ENCODE peak calls at places on chromosome 18, in four cellular contexts. N, I, Q and V are unnamed samples. For H3K36me3, the result is how much of the 10 kb centered on the place peaks cover.

GRCh38 chr18:8706981-8707940 is 1.9 kb downstream of the MTCL1 start:
- DNase-seq in N (peak), I (peak), Q (no peak), V (peak)

GRCh38 chr18:12791631-12792030 is 88.8 kb downstream of the PSMG2 start:
- DNase-seq in N (no peak), I (no peak), Q (no peak), V (no peak)

GRCh38 chr18:76354348-76354747 is 140.7 kb downstream of the ZNF516 start:
- DNase-seq in N (no peak), I (peak), Q (no peak), V (no peak)

GRCh38 chr18:9734189-9734588 is 26.1 kb downstream of the RAB31 start:
- DNase-seq in N (peak), I (no peak), Q (no peak), V (no peak)

GRCh38 chr18:323253-323622 is 55.4 kb upstream of the THOC1 start:
- DNase-seq in N (no peak), I (peak), Q (no peak), V (no peak)

GRCh38 chr18:49668583-49669290 is 106.9 kb downstream of the LIPG start:
- DNase-seq in N (no peak), I (no peak), Q (no peak), V (peak)

GRCh38 chr18:77132369-77133050 is at the start of gene MBP:
- DNase-seq in N (peak), I (no peak), Q (peak), V (peak)

GRCh38 chr18:37698508-37699035 is 133.0 kb upstream of the CELF4 start:
- DNase-seq in N (no peak), I (no peak), Q (no peak), V (no peak)

GRCh38 chr18:77111449-77112160 is 21.0 kb downstream of the MBP start:
- DNase-seq in N (no peak), I (no peak), Q (no peak), V (no peak)

GRCh38 chr18:30280861-30281470 is 761.6 kb downstream of the DSC3 start:
- DNase-seq in N (no peak), I (peak), Q (no peak), V (no peak)

GRCh38 chr18:74446631-74447403 is 10.3 kb downstream of the DIPK1C start:
- DNase-seq in N (no peak), I (no peak), Q (no peak), V (no peak)

GRCh38 chr18:66792466-66792865 is 188.6 kb upstream of the CDH19 start:
- DNase-seq in N (no peak), I (no peak), Q (no peak), V (no peak)

GRCh38 chr18:55588001-55588875 is at the start of gene TCF4:
- DNase-seq in N (peak), I (peak), Q (peak), V (peak)

GRCh38 chr18:53234610-53235009 is 894.6 kb downstream of the DCC start:
- DNase-seq in N (no peak), I (no peak), Q (no peak), V (no peak)

GRCh38 chr18:28777756-28778155 is 600.8 kb upstream of the CDH2 start:
- DNase-seq in N (no peak), I (no peak), Q (no peak), V (no peak)

GRCh38 chr18:70419526-70419925 is 130.7 kb downstream of the SOCS6 start:
- DNase-seq in N (no peak), I (peak), Q (no peak), V (no peak)

GRCh38 chr18:59873616-59874015 is 26.2 kb upstream of the PMAIP1 start:
- DNase-seq in N (no peak), I (peak), Q (no peak), V (no peak)

GRCh38 chr18:46053368-46054095 is 18.5 kb downstream of the PSTPIP2 start:
- DNase-seq in N (no peak), I (peak), Q (no peak), V (no peak)

GRCh38 chr18:11518788-11519685 is 90.4 kb upstream of the SLC35G4 start:
- DNase-seq in N (no peak), I (peak), Q (peak), V (peak)

GRCh38 chr18:37375181-37375580 is 190.4 kb downstream of the CELF4 start:
- DNase-seq in N (no peak), I (no peak), Q (no peak), V (no peak)

GRCh38 chr18:49368876-49369440 is 91.5 kb downstream of the DYM start:
- DNase-seq in N (no peak), I (no peak), Q (peak), V (peak)

GRCh38 chr18:68354176-68354575 is 360.7 kb downstream of the TMX3 start:
- DNase-seq in N (no peak), I (no peak), Q (no peak), V (no peak)

GRCh38 chr18:77899972-77900754 is 650.5 kb downstream of the GALR1 start:
- DNase-seq in N (no peak), I (no peak), Q (no peak), V (peak)

GRCh38 chr18:5842653-5843052 is 52.7 kb downstream of the TMEM200C start:
- DNase-seq in N (no peak), I (no peak), Q (no peak), V (no peak)

GRCh38 chr18:74774486-74774885 is 176.8 kb downstream of the ZNF407 start:
- DNase-seq in N (no peak), I (peak), Q (no peak), V (no peak)

GRCh38 chr18:70359071-70359470 is 70.2 kb downstream of the SOCS6 start:
- DNase-seq in N (no peak), I (no peak), Q (no peak), V (no peak)

GRCh38 chr18:54983041-54983686 is 23.9 kb upstream of the CCDC68 start:
- DNase-seq in N (no peak), I (peak), Q (no peak), V (no peak)

GRCh38 chr18:12744103-12744502 is 41.3 kb downstream of the PSMG2 start:
- DNase-seq in N (no peak), I (peak), Q (no peak), V (no peak)

GRCh38 chr18:10822457-10822856 is 296.6 kb downstream of the NAPG start:
- DNase-seq in N (no peak), I (no peak), Q (no peak), V (no peak)

GRCh38 chr18:56333146-56333545 is 305.2 kb downstream of the TXNL1 start:
- DNase-seq in N (no peak), I (no peak), Q (no peak), V (no peak)

GRCh38 chr18:21134895-21135294 is 23.3 kb upstream of the ROCK1 start:
- DNase-seq in N (no peak), I (peak), Q (no peak), V (no peak)

GRCh38 chr18:27599202-27599829 is 414.2 kb upstream of the CHST9 start:
- DNase-seq in N (peak), I (peak), Q (no peak), V (peak)

GRCh38 chr18:54023471-54023870 is 201.0 kb downstream of the MBD2 start:
- DNase-seq in N (no peak), I (no peak), Q (no peak), V (no peak)

GRCh38 chr18:63342206-63342605 is 22.6 kb upstream of the BCL2 start:
- DNase-seq in N (no peak), I (peak), Q (no peak), V (no peak)

GRCh38 chr18:9823805-9824473 is 61.8 kb upstream of the TXNDC2 start:
- DNase-seq in N (no peak), I (peak), Q (no peak), V (no peak)

GRCh38 chr18:9055185-9055584 is 47.3 kb upstream of the NDUFV2 start:
- DNase-seq in N (no peak), I (peak), Q (no peak), V (no peak)

GRCh38 chr18:13917401-13917800 is 2.1 kb upstream of the MC2R start:
- DNase-seq in N (no peak), I (no peak), Q (no peak), V (no peak)
- TF ChIP-seq POLR2A in N (no peak), I (no peak), Q (no peak), V (no peak)

GRCh38 chr18:48123324-48123723 is 192.9 kb upstream of the SMAD2 start:
- DNase-seq in N (no peak), I (no peak), Q (no peak), V (peak)
- H3K27ac ChIP-seq in N (no peak), I (no peak), Q (no peak), V (no peak)

GRCh38 chr18:32810314-32810713 is 37.5 kb upstream of the KLHL14 start:
- DNase-seq in N (no peak), I (no peak), Q (no peak), V (no peak)
- H3K36me3 ChIP-seq in N (under half), I (under half), Q (under half), V (under half)

GRCh38 chr18:23134780-23135678 is at the start of gene CABLES1:
- DNase-seq in N (peak), I (peak), Q (peak), V (peak)
- TF ChIP-seq POLR2A in N (no peak), I (peak), Q (peak), V (peak)

GRCh38 chr18:58525517-58525916 is 103.4 kb downstream of the ALPK2 start:
- DNase-seq in N (no peak), I (peak), Q (no peak), V (no peak)

GRCh38 chr18:58525928-58526424 is 102.9 kb downstream of the ALPK2 start:
- DNase-seq in N (no peak), I (no peak), Q (no peak), V (no peak)

GRCh38 chr18:58528011-58528367 is 100.9 kb downstream of the ALPK2 start:
- DNase-seq in N (no peak), I (peak), Q (no peak), V (no peak)

GRCh38 chr18:58526425-58527115 is 102.3 kb downstream of the ALPK2 start:
- DNase-seq in N (no peak), I (no peak), Q (no peak), V (no peak)

DNA sequence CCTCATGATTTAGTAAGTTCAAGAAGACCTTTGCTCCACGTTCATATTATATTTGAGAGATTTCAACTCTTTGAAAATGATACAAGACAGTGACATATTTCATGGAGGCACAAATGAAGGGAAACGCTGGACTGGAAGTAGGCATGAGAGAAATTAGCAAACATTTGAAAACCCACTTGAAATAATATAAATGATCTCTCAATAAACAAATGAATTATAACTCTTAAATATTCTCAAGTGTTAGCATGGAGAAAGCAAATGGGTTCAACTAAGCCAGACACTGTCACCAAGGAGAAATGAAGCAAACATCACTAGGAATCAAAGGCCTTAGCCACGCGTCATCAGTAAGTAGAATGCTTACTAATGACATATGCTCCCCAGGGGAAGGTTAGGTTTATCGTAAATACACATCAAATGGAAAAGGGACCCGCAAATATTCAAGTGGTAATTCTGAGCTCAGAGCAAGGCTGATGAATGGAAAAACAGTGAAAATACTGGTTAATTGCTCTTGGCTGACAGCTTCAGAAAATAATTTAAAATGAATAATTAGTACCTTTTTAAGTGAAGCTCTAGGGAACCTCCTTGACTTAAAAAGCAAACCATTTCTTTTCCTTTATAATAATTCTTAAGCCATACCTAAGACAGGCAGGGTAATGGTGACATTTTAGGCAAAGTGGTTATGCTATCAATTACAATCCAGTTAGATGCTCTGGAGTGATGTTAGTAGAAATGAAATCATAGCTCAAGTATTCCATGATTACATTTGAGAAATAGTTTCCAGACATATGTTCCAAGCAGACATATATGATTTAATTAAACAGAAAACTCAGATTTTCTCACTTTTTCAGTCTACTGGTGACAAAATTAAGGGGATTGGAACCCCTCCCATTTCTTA is 101.5 kb downstream of the ALPK2 start:
- DNase-seq in N (no peak), I (peak), Q (no peak), V (no peak)
- H3K27ac ChIP-seq in N (peak), I (no peak), Q (no peak), V (no peak)

DNA sequence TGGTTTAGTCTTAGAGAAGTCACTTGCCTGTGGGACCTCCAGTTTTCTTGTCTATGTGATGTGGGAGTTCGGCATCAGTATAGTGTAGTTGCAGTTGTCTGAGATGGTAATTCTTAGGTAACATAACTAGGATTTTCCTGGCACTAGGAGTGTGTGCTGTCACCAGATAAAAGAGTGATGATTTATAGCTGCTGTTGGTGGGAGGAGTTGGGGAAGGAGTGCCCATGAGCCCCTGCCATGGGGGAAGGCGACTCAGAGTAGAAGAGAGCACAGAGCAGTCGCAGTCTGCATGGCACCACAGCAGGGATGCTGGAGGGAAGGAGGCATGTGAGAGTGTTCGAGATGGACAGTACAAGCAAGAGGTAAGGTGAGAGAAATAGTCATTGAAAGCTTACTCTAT is 38.7 kb downstream of the ATP9B start:
- DNase-seq in N (no peak), I (no peak), Q (no peak), V (no peak)
- H3K36me3 ChIP-seq in N (under half), I (under half), Q (under half), V (under half)

GRCh38 chr18:23421277-23421676 is 31.8 kb upstream of the RIOK3 start:
- DNase-seq in N (peak), I (no peak), Q (no peak), V (no peak)
- TF ChIP-seq POLR2A in N (peak), I (no peak), Q (no peak), V (no peak)

GRCh38 chr18:44732604-44733003 is 51.9 kb downstream of the SETBP1 start:
- DNase-seq in N (no peak), I (no peak), Q (no peak), V (peak)

GRCh38 chr18:44733069-44733753 is 52.5 kb downstream of the SETBP1 start:
- DNase-seq in N (no peak), I (peak), Q (no peak), V (no peak)

GRCh38 chr18:44729631-44730101 is 49.0 kb downstream of the SETBP1 start:
- DNase-seq in N (no peak), I (peak), Q (no peak), V (no peak)

GRCh38 chr18:44731866-44732555 is 51.3 kb downstream of the SETBP1 start:
- DNase-seq in N (no peak), I (peak), Q (no peak), V (no peak)

GRCh38 chr18:44731160-44731865 is 50.6 kb downstream of the SETBP1 start:
- DNase-seq in N (no peak), I (no peak), Q (no peak), V (no peak)
- H3K27ac ChIP-seq in N (no peak), I (no peak), Q (no peak), V (no peak)

GRCh38 chr18:32040936-32041335 is 22.3 kb downstream of the RNF125 start:
- DNase-seq in N (peak), I (no peak), Q (no peak), V (no peak)
- H3K36me3 ChIP-seq in N (under half), I (under half), Q (under half), V (under half)